ENCODE peak calls at places on chromosomes 16 and 17, in four cellular contexts. U is lung microvascular endothelial cell, E is AG08396, X is thoracic aorta. A is an unnamed sample.

GRCh38 chr16:30894540-30895368 is 877 bp upstream of the BCL7C start:
- DNase-seq in X (no peak), U (no peak), E (no peak), A (no peak)

GRCh38 chr16:16083421-16084156 is 134.2 kb downstream of the ABCC1 start:
- DNase-seq in E (no peak), U (peak), X (no peak), A (peak)

GRCh38 chr16:27432600-27432957 is 30.6 kb downstream of the IL21R start:
- DNase-seq in U (peak), X (no peak), E (peak), A (peak)

GRCh38 chr17:40542562-40543411 is 22.5 kb downstream of the CCR7 start:
- DNase-seq in U (peak), X (no peak), E (peak), A (no peak)

GRCh38 chr17:76124582-76125390 is 16.3 kb downstream of the FOXJ1 start:
- DNase-seq in U (no peak), X (no peak), E (peak), A (no peak)

GRCh38 chr17:48564200-48565023 is 13.7 kb downstream of the HOXB4 start:
- DNase-seq in E (no peak), U (peak), X (no peak), A (no peak)

GRCh38 chr16:86321491-86321890 is 188.8 kb upstream of the FOXF1 start:
- DNase-seq in E (no peak), X (no peak), U (no peak), A (no peak)

GRCh38 chr17:29936724-29937123 is 4.7 kb upstream of the EFCAB5 start:
- DNase-seq in X (no peak), U (no peak), E (no peak), A (no peak)

GRCh38 chr17:15289285-15290185 is 24.4 kb upstream of the PMP22 start:
- DNase-seq in E (no peak), U (peak), X (no peak), A (no peak)

GRCh38 chr17:10156579-10157488 is 41.6 kb downstream of the GAS7 start:
- DNase-seq in E (no peak), X (no peak), U (no peak), A (no peak)

GRCh38 chr16:21666772-21667171 is 3.0 kb downstream of the OTOA start:
- DNase-seq in E (no peak), X (no peak), U (no peak), A (no peak)

GRCh38 chr16:50434872-50435478 is 66.2 kb upstream of the BRD7 start:
- DNase-seq in E (no peak), U (no peak), X (no peak), A (no peak)

GRCh38 chr16:67707210-67707609 is 11.9 kb downstream of the GFOD2 start:
- DNase-seq in E (no peak), U (no peak), X (no peak), A (no peak)

GRCh38 chr17:70808596-70808995 is 639.3 kb downstream of the KCNJ2 start:
- DNase-seq in E (no peak), U (no peak), X (no peak), A (peak)

A was measured in H54.